ENCODE peak calls at places on chromosomes 11 and 22, in ten cellular contexts. E, U, N, C, V, Y, L, H, S and G are unnamed samples.

GRCh38 chr11:69319255-69320106 is 25.5 kb downstream of the MYEOV start:
- DNase-seq in E (no peak), U (no peak), N (no peak), C (no peak), V (no peak), Y (peak), L (no peak), H (no peak), S (peak), G (no peak)

GRCh38 chr11:95230054-95231034 is 658 bp downstream of the SESN3 start:
- DNase-seq in E (peak), U (peak), N (peak), C (peak), V (peak), Y (peak), L (no peak), H (no peak), S (peak), G (peak)

GRCh38 chr22:20062043-20062765 is 17.8 kb upstream of the DGCR8 start:
- DNase-seq in E (no peak), U (no peak), N (no peak), C (no peak), V (no peak), Y (no peak), L (no peak), H (no peak), S (no peak), G (no peak)

GRCh38 chr22:38758276-38758945 is 2.6 kb upstream of the SUN2 start:
- DNase-seq in E (no peak), U (no peak), N (no peak), C (no peak), V (no peak), Y (no peak), L (no peak), H (no peak), S (no peak), G (no peak)

GRCh38 chr11:129247129-129247528 is 55.0 kb upstream of the ARHGAP32 start:
- DNase-seq in E (no peak), U (peak), N (no peak), C (no peak), V (no peak), Y (no peak), L (no peak), H (peak), S (no peak), G (no peak)

GRCh38 chr11:19934828-19935259 is 222.2 kb downstream of the NAV2 start:
- DNase-seq in E (no peak), U (no peak), N (no peak), C (no peak), V (no peak), Y (no peak), L (no peak), H (no peak), S (no peak), G (no peak)

GRCh38 chr11:11465280-11465679 is 112.2 kb upstream of the CSNK2A3 start:
- DNase-seq in E (no peak), U (no peak), N (no peak), C (no peak), V (no peak), Y (no peak), L (no peak), H (no peak), S (no peak), G (no peak)

GRCh38 chr22:36097880-36098279 is 62.7 kb downstream of the APOL3 start:
- DNase-seq in E (no peak), U (no peak), N (no peak), C (no peak), V (no peak), Y (no peak), L (no peak), H (no peak), S (no peak), G (no peak)

GRCh38 chr11:45847908-45848316 is 637 bp downstream of the CRY2 start:
- DNase-seq in E (peak), U (peak), N (no peak), C (peak), V (peak), Y (peak), L (no peak), H (peak), S (peak), G (peak)

GRCh38 chr11:60957188-60957587 is 5.2 kb upstream of the SLC15A3 start:
- DNase-seq in E (no peak), U (no peak), N (no peak), C (no peak), V (no peak), Y (no peak), L (no peak), H (no peak), S (peak), G (no peak)

GRCh38 chr11:113392522-113392921 is 4.9 kb downstream of the ANKK1 start:
- DNase-seq in E (no peak), U (no peak), N (no peak), C (no peak), V (no peak), Y (no peak), L (no peak), H (no peak), S (no peak), G (no peak)

GRCh38 chr11:75198278-75198948 is 42.2 kb upstream of the TPBGL start:
- DNase-seq in E (no peak), U (no peak), N (no peak), C (no peak), V (peak), Y (peak), L (no peak), H (no peak), S (no peak), G (no peak)

GRCh38 chr11:76752321-76753175 is 30.6 kb upstream of the TSKU start:
- DNase-seq in E (peak), U (peak), N (peak), C (peak), V (peak), Y (peak), L (no peak), H (no peak), S (peak), G (peak)

GRCh38 chr22:38069372-38070249 is 12.4 kb downstream of the PICK1 start:
- DNase-seq in E (peak), U (no peak), N (peak), C (peak), V (no peak), Y (peak), L (no peak), H (peak), S (no peak), G (no peak)

GRCh38 chr22:20887375-20887774 is 28.6 kb downstream of the SNAP29 start:
- DNase-seq in E (no peak), U (no peak), N (no peak), C (no peak), V (no peak), Y (no peak), L (no peak), H (peak), S (no peak), G (no peak)

GRCh38 chr22:28051787-28052356 is 132.8 kb upstream of the PITPNB start:
- DNase-seq in E (peak), U (peak), N (peak), C (peak), V (peak), Y (peak), L (peak), H (peak), S (no peak), G (peak)

GRCh38 chr11:576791-577610 is 731 bp downstream of the PHRF1 start:
- DNase-seq in E (no peak), U (peak), N (peak), C (no peak), V (no peak), Y (no peak), L (no peak), H (no peak), S (no peak), G (no peak)

GRCh38 chr22:35409783-35410662 is 10.1 kb downstream of the MCM5 start:
- DNase-seq in E (peak), U (peak), N (no peak), C (no peak), V (no peak), Y (no peak), L (no peak), H (no peak), S (no peak), G (no peak)

GRCh38 chr11:111932605-111932938 is 4.6 kb upstream of the DIXDC1 start:
- DNase-seq in E (no peak), U (no peak), N (no peak), C (no peak), V (no peak), Y (no peak), L (no peak), H (no peak), S (no peak), G (no peak)

GRCh38 chr11:76680517-76681425 is 10.2 kb upstream of the LRRC32 start:
- DNase-seq in E (peak), U (peak), N (peak), C (peak), V (no peak), Y (peak), L (peak), H (peak), S (peak), G (no peak)

GRCh38 chr22:49951986-49952896 is 8.3 kb upstream of the PIM3 start:
- DNase-seq in E (no peak), U (no peak), N (no peak), C (no peak), V (no peak), Y (no peak), L (no peak), H (peak), S (no peak), G (no peak)

GRCh38 chr22:32318361-32318760 is 39.3 kb upstream of the RFPL3 start:
- DNase-seq in E (no peak), U (no peak), N (no peak), C (no peak), V (no peak), Y (no peak), L (no peak), H (no peak), S (no peak), G (peak)

GRCh38 chr22:37229805-37230672 is 14.0 kb downstream of the RAC2 start:
- DNase-seq in E (peak), U (peak), N (no peak), C (no peak), V (no peak), Y (no peak), L (peak), H (no peak), S (no peak), G (peak)

GRCh38 chr22:38262051-38262795 is 10.6 kb downstream of the TMEM184B start:
- DNase-seq in E (peak), U (peak), N (no peak), C (peak), V (peak), Y (peak), L (no peak), H (no peak), S (no peak), G (no peak)

GRCh38 chr11:58067685-58068084 is 36.9 kb downstream of the OR6Q1 start:
- DNase-seq in E (no peak), U (no peak), N (no peak), C (no peak), V (no peak), Y (no peak), L (no peak), H (no peak), S (no peak), G (no peak)

GRCh38 chr22:32476804-32477203 is 2.2 kb downstream of the FBXO7 start:
- DNase-seq in E (no peak), U (no peak), N (no peak), C (no peak), V (no peak), Y (no peak), L (no peak), H (no peak), S (no peak), G (no peak)

GRCh38 chr22:24482586-24482985 is 12.5 kb upstream of the UPB1 start:
- DNase-seq in E (no peak), U (no peak), N (no peak), C (no peak), V (no peak), Y (no peak), L (no peak), H (no peak), S (no peak), G (no peak)

GRCh38 chr11:116439480-116439759 is 333.4 kb downstream of the BUD13 start:
- DNase-seq in E (no peak), U (no peak), N (no peak), C (no peak), V (no peak), Y (no peak), L (no peak), H (no peak), S (no peak), G (no peak)

GRCh38 chr11:122696662-122697061 is 41.1 kb downstream of the UBASH3B start:
- DNase-seq in E (no peak), U (no peak), N (no peak), C (no peak), V (no peak), Y (no peak), L (no peak), H (no peak), S (no peak), G (no peak)

GRCh38 chr11:32302826-32303225 is 132.5 kb downstream of the WT1 start:
- DNase-seq in E (no peak), U (no peak), N (no peak), C (no peak), V (no peak), Y (no peak), L (no peak), H (no peak), S (no peak), G (no peak)

GRCh38 chr11:72705442-72706365 is 31.5 kb upstream of the PDE2A start:
- DNase-seq in E (no peak), U (no peak), N (no peak), C (no peak), V (no peak), Y (no peak), L (no peak), H (no peak), S (no peak), G (no peak)
- H3K4me3 ChIP-seq in E (no peak), U (no peak), N (no peak), C (no peak), V (no peak), Y (no peak), L (no peak), H (no peak), S (no peak), G (no peak)

GRCh38 chr11:15128621-15129020 is 13.9 kb downstream of the INSC start:
- DNase-seq in E (no peak), U (no peak), N (no peak), C (no peak), V (no peak), Y (no peak), L (no peak), H (no peak), S (no peak), G (no peak)

GRCh38 chr11:15124528-15124927 is 9.8 kb downstream of the INSC start:
- DNase-seq in E (no peak), U (no peak), N (no peak), C (no peak), V (no peak), Y (no peak), L (no peak), H (no peak), S (no peak), G (no peak)

GRCh38 chr11:15123849-15124248 is 9.1 kb downstream of the INSC start:
- DNase-seq in E (no peak), U (no peak), N (no peak), C (no peak), V (no peak), Y (no peak), L (peak), H (no peak), S (no peak), G (no peak)

GRCh38 chr11:15127341-15127740 is 12.6 kb downstream of the INSC start:
- DNase-seq in E (no peak), U (no peak), N (no peak), C (no peak), V (no peak), Y (no peak), L (no peak), H (no peak), S (no peak), G (no peak)
- TF ChIP-seq POLR2A in E (no peak), U (no peak), N (no peak), C (no peak), V (no peak), Y (no peak), L (no peak), H (no peak), S (no peak), G (no peak)

GRCh38 chr11:67022961-67023956 is at the start of gene SYT12:
- DNase-seq in E (no peak), U (peak), N (no peak), C (no peak), V (no peak), Y (no peak), L (no peak), H (peak), S (no peak), G (no peak)

GRCh38 chr11:67023957-67024353 is 1.0 kb downstream of the SYT12 start:
- DNase-seq in E (no peak), U (no peak), N (no peak), C (no peak), V (no peak), Y (no peak), L (no peak), H (no peak), S (no peak), G (no peak)

GRCh38 chr11:67025750-67026149 is 2.8 kb downstream of the SYT12 start:
- DNase-seq in E (no peak), U (no peak), N (no peak), C (no peak), V (no peak), Y (no peak), L (no peak), H (no peak), S (no peak), G (no peak)

GRCh38 chr11:67024966-67025365 is 2.0 kb downstream of the SYT12 start:
- DNase-seq in E (no peak), U (no peak), N (no peak), C (no peak), V (no peak), Y (no peak), L (no peak), H (no peak), S (no peak), G (no peak)

DNA sequence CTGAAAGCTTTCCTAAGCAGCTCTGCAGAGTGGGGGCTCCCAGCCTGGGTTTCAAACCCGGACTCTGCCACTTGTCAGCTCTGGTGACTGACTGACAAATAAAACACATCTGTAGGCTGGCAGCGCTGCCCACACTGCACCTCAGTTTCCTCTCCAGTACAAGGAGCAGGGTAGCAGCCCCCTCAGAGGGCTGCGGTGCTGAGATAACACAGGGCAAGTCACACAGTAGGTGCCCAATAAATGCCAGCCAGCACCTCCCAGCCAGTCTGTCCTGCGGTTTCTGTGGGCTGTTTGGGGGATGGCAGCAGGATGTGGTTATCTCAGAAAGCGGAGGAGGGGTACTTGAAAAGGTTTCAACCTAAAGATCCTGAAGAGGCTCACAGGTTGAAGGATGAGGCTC is 1.5 kb downstream of the SYT12 start:
- DNase-seq in E (no peak), U (no peak), N (no peak), C (no peak), V (no peak), Y (no peak), L (no peak), H (no peak), S (no peak), G (no peak)
- H3K4me3 ChIP-seq in E (no peak), U (no peak), N (no peak), C (no peak), V (peak), Y (no peak), L (no peak), H (no peak), S (no peak), G (no peak)

GRCh38 chr11:114439229-114440120 is at the start of gene REXO2:
- DNase-seq in E (peak), U (peak), N (peak), C (peak), V (peak), Y (peak), L (peak), H (peak), S (peak), G (peak)
- TF ChIP-seq POLR2A in E (peak), U (peak), N (peak), C (peak), V (peak), Y (peak), L (peak), H (peak), S (no peak), G (no peak)

DNA sequence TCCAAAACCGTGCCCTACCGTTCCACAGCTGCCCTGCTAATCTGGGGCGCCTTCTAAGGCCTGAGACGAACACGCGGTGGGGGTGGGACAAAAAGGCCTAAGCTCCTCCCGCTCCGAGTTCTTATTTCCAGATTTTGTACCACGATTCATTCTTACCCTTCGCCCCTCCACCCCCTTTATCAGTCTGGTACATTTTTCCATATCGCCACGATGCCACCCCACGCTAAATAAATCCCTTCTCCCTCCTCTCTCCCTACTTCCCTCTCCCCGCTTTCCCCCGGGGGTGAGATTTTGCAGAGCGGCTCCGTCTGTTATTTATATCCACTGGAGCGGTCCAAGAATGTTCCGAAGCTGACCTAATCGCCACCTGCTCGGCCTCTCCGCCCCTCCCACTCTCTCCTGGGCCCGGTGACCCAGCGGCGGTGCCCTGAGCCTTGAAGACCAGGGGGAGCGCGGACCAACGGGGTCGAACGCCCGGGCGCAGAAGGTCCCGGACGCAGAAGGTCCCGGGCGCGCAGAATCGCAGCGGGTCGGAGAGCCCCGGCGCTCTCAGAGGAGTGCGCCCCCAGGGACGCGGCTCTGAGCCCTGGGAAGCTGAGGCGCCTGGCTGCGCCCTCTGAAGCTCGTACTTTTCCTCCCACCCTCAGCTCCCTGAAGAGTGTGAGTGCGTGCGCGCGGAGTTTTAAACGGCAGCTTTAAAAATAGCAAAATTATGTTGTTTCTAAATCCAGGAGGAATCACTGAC is 875 bp upstream of the PACSIN3 start:
- DNase-seq in E (peak), U (peak), N (peak), C (peak), V (no peak), Y (peak), L (no peak), H (peak), S (no peak), G (no peak)
- H3K4me3 ChIP-seq in E (peak), U (no peak), N (peak), C (peak), V (peak), Y (peak), L (peak), H (peak), S (peak), G (peak)